ENCODE peak calls at places on chromosomes 3 and 15, in nine cellular contexts. T is tibial nerve, W is K562, Q is stomach, D is A549, Y is IMR-90, L is ovary, C is transverse colon, U is thyroid gland. N is an unnamed sample. For H3K4me1, the result is how much of the 10 kb centered on the place peaks cover.

GRCh38 chr3:60755094-60755493 is 496.2 kb downstream of the FHIT start:
- DNase-seq in D (peak), W (no peak), U (no peak), T (no peak), L (no peak), Q (no peak), C (no peak), Y (no peak), N (no peak)

GRCh38 chr3:165855581-165855980 is 18.4 kb upstream of the BCHE start:
- DNase-seq in D (no peak), Q (no peak), C (no peak), W (no peak), Y (no peak), U (no peak), T (no peak), L (no peak), N (peak)

GRCh38 chr3:13189639-13190375 is 116.6 kb upstream of the IQSEC1 start:
- DNase-seq in U (no peak), Y (peak), T (no peak), L (no peak), W (no peak), Q (no peak), D (no peak), C (no peak), N (no peak)

GRCh38 chr3:146160233-146160963 is 586 bp downstream of the PLOD2 start:
- DNase-seq in Y (peak), Q (peak), L (peak), U (peak), W (no peak), D (peak), C (peak), T (peak), N (peak)

GRCh38 chr3:12897537-12898289 is 56.3 kb upstream of the RPL32 start:
- DNase-seq in Q (no peak), L (no peak), D (no peak), T (no peak), W (no peak), Y (no peak), U (no peak), C (no peak), N (peak)

GRCh38 chr3:85670626-85671025 is 711.8 kb downstream of the CADM2 start:
- DNase-seq in C (no peak), W (no peak), L (no peak), T (no peak), Y (no peak), D (no peak), Q (no peak), U (no peak), N (no peak)

GRCh38 chr15:48796521-48796920 is 14.3 kb downstream of the CEP152 start:
- DNase-seq in Q (no peak), D (no peak), C (no peak), W (no peak), U (no peak), Y (no peak), L (no peak), T (no peak), N (no peak)

GRCh38 chr3:105876745-105877624 is 8.2 kb upstream of the CBLB start:
- DNase-seq in T (no peak), W (no peak), L (no peak), Y (no peak), D (no peak), C (no peak), Q (no peak), U (no peak), N (no peak)

GRCh38 chr3:48565591-48566400 is 2.2 kb upstream of the UCN2 start:
- DNase-seq in U (no peak), L (no peak), Y (peak), Q (no peak), T (no peak), W (no peak), C (no peak), D (peak), N (no peak)

GRCh38 chr15:101251830-101252820 is at the start of gene CHSY1:
- DNase-seq in W (peak), C (peak), D (peak), U (peak), Q (peak), T (peak), L (peak), Y (peak), N (peak)
- TF ChIP-seq POLR2A in W (peak), C (peak), D (peak), U (no peak), Q (no peak), T (peak), L (peak), Y (peak), N (peak)

GRCh38 chr3:46561511-46561910 is 4.6 kb downstream of the LRRC2 start:
- DNase-seq in W (no peak), T (no peak), Q (no peak), C (no peak), L (no peak), U (no peak), D (no peak), Y (no peak), N (no peak)
- H3K4me1 ChIP-seq in W (under half), T (under half), Q (under half), C (under half), L (under half), U (half or more), D (under half), Y (under half), N (under half)

GRCh38 chr15:65027593-65027992 is 1.8 kb downstream of the MTFMT start:
- DNase-seq in D (no peak), Y (no peak), U (no peak), Q (no peak), T (no peak), C (no peak), L (no peak), W (no peak), N (no peak)
- H3K4me3 ChIP-seq in D (peak), Y (no peak), U (no peak), Q (peak), T (no peak), C (no peak), L (no peak), W (no peak), N (no peak)

GRCh38 chr3:59446775-59447465 is 397.1 kb upstream of the CFAP20DC start:
- DNase-seq in L (no peak), Q (no peak), T (no peak), Y (no peak), U (no peak), D (no peak), W (no peak), C (no peak), N (no peak)

GRCh38 chr3:59456852-59457485 is 407.1 kb upstream of the CFAP20DC start:
- DNase-seq in W (no peak), T (no peak), Y (no peak), Q (no peak), C (no peak), U (no peak), D (no peak), L (no peak), N (no peak)

GRCh38 chr3:59451800-59452741 is 402.2 kb upstream of the CFAP20DC start:
- DNase-seq in Q (no peak), Y (no peak), T (no peak), C (no peak), U (no peak), W (no peak), L (no peak), D (no peak), N (no peak)

GRCh38 chr3:59451041-59451763 is 401.4 kb upstream of the CFAP20DC start:
- DNase-seq in C (peak), U (peak), Y (no peak), D (no peak), W (no peak), L (no peak), T (no peak), Q (no peak), N (no peak)
- TF ChIP-seq POLR2A in C (no peak), U (no peak), Y (no peak), D (no peak), W (no peak), L (no peak), T (no peak), Q (no peak), N (no peak)

DNA sequence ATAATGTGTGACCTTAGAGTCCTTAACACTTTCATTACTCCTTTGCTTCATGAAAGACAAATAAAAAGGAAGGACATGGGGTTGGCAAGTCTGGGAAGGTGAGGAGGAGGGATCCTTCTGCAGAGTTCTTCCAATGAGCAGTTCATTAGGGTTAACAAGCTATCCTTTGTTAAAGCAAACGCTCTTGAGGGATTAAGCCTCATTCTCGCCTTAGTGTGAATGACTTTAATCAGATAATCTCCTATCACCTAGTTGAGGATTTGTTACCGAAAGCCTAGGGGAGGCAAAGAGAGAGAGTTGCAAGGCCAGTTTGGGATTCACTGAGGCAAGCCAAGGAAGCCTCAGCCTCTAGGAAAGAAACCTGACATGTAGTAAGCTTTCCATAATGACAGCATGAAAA is 7.4 kb upstream of the MBNL1 start:
- DNase-seq in U (no peak), L (no peak), Q (no peak), C (no peak), W (no peak), D (no peak), T (no peak), Y (no peak), N (no peak)
- H3K4me1 ChIP-seq in U (under half), L (under half), Q (under half), C (half or more), W (under half), D (under half), T (under half), Y (under half), N (under half)

GRCh38 chr15:79432345-79433311 is 492 bp downstream of the MINAR1 start:
- DNase-seq in D (no peak), U (no peak), L (no peak), C (no peak), W (no peak), Q (no peak), T (no peak), Y (no peak), N (no peak)

GRCh38 chr15:79433610-79434009 is 1.5 kb downstream of the MINAR1 start:
- DNase-seq in Y (no peak), C (no peak), W (no peak), U (no peak), L (no peak), T (no peak), D (peak), Q (no peak), N (no peak)

GRCh38 chr15:79430901-79431635 is 1.1 kb upstream of the MINAR1 start:
- DNase-seq in C (no peak), D (no peak), L (no peak), T (no peak), U (no peak), Q (no peak), Y (no peak), W (no peak), N (no peak)

GRCh38 chr15:79434361-79434760 is 2.2 kb downstream of the MINAR1 start:
- DNase-seq in C (no peak), U (no peak), Q (no peak), T (no peak), W (no peak), D (no peak), L (no peak), Y (no peak), N (no peak)

GRCh38 chr15:79431636-79432344 is at the start of gene MINAR1:
- DNase-seq in T (no peak), W (no peak), D (peak), Q (no peak), C (no peak), L (no peak), Y (peak), U (peak), N (no peak)
- H3K4me3 ChIP-seq in T (peak), W (no peak), D (peak), Q (peak), C (no peak), L (no peak), Y (peak), U (peak), N (peak)

DNA sequence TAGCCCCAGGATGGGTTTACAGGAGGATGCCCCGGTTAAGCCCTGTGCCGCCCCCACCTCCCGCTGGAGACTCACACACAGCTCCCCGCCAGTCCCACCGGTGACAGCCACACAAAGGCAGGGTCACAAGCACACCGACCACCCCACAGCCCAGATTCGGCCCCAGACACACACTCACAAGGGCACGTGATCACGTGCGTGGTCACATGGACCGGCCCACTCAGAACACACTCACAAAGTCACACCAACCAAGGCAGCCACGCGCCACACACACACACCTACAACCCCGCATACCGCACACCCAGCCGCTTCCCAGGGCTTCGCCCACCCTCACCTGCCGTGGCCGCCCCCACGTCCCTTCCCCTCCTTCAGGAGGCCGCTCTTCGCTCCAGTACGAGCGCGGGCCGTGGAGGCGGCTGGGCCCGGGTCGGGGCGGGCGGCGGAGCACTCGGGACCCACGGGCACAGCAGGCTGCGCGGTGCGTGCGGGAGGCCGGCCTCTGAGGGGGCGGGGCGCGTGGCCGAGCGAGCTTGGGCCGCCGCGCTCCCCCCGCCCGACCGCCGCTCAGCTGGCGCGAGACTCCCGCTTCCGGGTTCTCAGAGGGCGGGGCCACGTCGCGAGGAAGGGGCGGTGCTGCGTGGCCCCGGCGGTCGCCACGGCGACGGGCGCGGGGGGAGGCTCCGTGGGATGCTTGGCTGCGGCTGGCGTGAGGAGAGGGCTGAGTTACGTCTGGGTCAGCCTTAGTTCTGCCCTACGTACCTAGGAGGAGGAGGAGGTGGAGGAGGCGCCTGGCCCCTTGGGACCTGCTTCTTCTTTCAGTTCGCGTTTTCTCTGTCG is at the start of gene SPG21:
- DNase-seq in L (peak), W (peak), U (peak), Y (peak), Q (peak), C (peak), T (peak), D (peak), N (peak)
- TF ChIP-seq POLR2A in L (peak), W (peak), U (peak), Y (peak), Q (no peak), C (peak), T (peak), D (peak), N (peak)

GRCh38 chr15:25787855-25788521 is 75.1 kb downstream of the ATP10A start:
- DNase-seq in W (no peak), T (no peak), L (peak), U (no peak), Y (peak), C (peak), Q (no peak), D (peak), N (no peak)
- H3K4me1 ChIP-seq in W (under half), T (under half), L (under half), U (under half), Y (under half), C (half or more), Q (under half), D (under half), N (under half)

GRCh38 chr3:79018671-79019136 is 749.1 kb downstream of the ROBO1 start:
- DNase-seq in D (peak), C (peak), U (peak), L (peak), Q (peak), Y (peak), W (no peak), T (peak), N (peak)
- H3K4me3 ChIP-seq in D (peak), C (peak), U (peak), L (peak), Q (peak), Y (peak), W (no peak), T (peak), N (peak)

GRCh38 chr3:52845691-52846426 is 11.0 kb upstream of the MUSTN1 start:
- DNase-seq in U (no peak), W (peak), T (no peak), Q (no peak), D (peak), Y (no peak), C (no peak), L (no peak), N (no peak)

GRCh38 chr3:52843881-52844280 is 9.1 kb upstream of the MUSTN1 start:
- DNase-seq in L (no peak), Y (no peak), W (no peak), T (no peak), D (no peak), Q (no peak), C (no peak), U (no peak), N (no peak)

GRCh38 chr3:52845157-52845556 is 10.3 kb upstream of the MUSTN1 start:
- DNase-seq in Y (peak), Q (peak), C (peak), L (peak), D (no peak), W (no peak), U (peak), T (peak), N (peak)

GRCh38 chr3:52843116-52843865 is 8.5 kb upstream of the MUSTN1 start:
- DNase-seq in D (no peak), L (no peak), W (no peak), U (no peak), T (peak), C (no peak), Y (no peak), Q (no peak), N (no peak)

GRCh38 chr3:52844290-52844985 is 9.6 kb upstream of the MUSTN1 start:
- DNase-seq in T (no peak), U (no peak), W (no peak), Y (no peak), Q (no peak), L (no peak), D (no peak), C (no peak), N (no peak)
- TF ChIP-seq POLR2A in T (no peak), U (no peak), W (no peak), Y (no peak), Q (no peak), L (no peak), D (no peak), C (no peak), N (no peak)

N was measured in prostate gland.